ENCODE peak calls at places on chromosomes 7 and 10, in seven cellular contexts. R, F, O, U, Q, C and D are unnamed samples.

GRCh38 chr7:33806284-33807157 is 98.8 kb upstream of the BMPER start:
- DNase-seq in R (no peak), F (no peak), O (no peak), U (no peak), Q (peak), C (no peak), D (no peak)

GRCh38 chr7:108627476-108628051 is 57.9 kb downstream of the DNAJB9 start:
- DNase-seq in R (no peak), F (no peak), O (no peak), U (no peak), Q (no peak), C (no peak), D (no peak)

GRCh38 chr10:114042895-114043531 is 653 bp upstream of the ADRB1 start:
- DNase-seq in R (peak), F (peak), O (peak), U (peak), Q (peak), C (peak), D (peak)

GRCh38 chr7:23207029-23207428 is 25.2 kb downstream of the NUP42 start:
- DNase-seq in R (no peak), F (no peak), O (no peak), U (no peak), Q (no peak), C (no peak), D (no peak)

GRCh38 chr10:1190052-1190395 is 133.8 kb downstream of the WDR37 start:
- DNase-seq in R (no peak), F (no peak), O (no peak), U (no peak), Q (no peak), C (no peak), D (no peak)

GRCh38 chr7:126937196-126937595 is 315.5 kb downstream of the GRM8 start:
- DNase-seq in R (no peak), F (no peak), O (no peak), U (no peak), Q (no peak), C (no peak), D (no peak)

GRCh38 chr10:34581871-34582532 is 233.1 kb downstream of the PARD3 start:
- DNase-seq in R (no peak), F (no peak), O (peak), U (peak), Q (peak), C (no peak), D (no peak)

GRCh38 chr7:74404741-74405140 is 49.0 kb upstream of the GTF2IRD1 start:
- DNase-seq in R (no peak), F (no peak), O (no peak), U (no peak), Q (no peak), C (no peak), D (no peak)

GRCh38 chr7:21028186-21028989 is 241.7 kb upstream of the SP8 start:
- DNase-seq in R (no peak), F (no peak), O (no peak), U (no peak), Q (no peak), C (no peak), D (no peak)

GRCh38 chr7:15461576-15461975 is 100.2 kb downstream of the AGMO start:
- DNase-seq in R (no peak), F (no peak), O (peak), U (peak), Q (peak), C (no peak), D (no peak)

GRCh38 chr10:1378473-1378872 is 322.3 kb downstream of the WDR37 start:
- DNase-seq in R (no peak), F (no peak), O (no peak), U (no peak), Q (no peak), C (peak), D (no peak)

GRCh38 chr7:110337646-110338045 is 753.3 kb upstream of the LRRN3 start:
- DNase-seq in R (no peak), F (no peak), O (no peak), U (no peak), Q (no peak), C (no peak), D (no peak)

GRCh38 chr7:80859272-80859970 is 59.4 kb downstream of the SEMA3C start:
- DNase-seq in R (no peak), F (no peak), O (peak), U (peak), Q (peak), C (no peak), D (no peak)

GRCh38 chr10:59901481-59901880 is 4.9 kb downstream of the CCDC6 start:
- DNase-seq in R (no peak), F (no peak), O (no peak), U (peak), Q (no peak), C (no peak), D (no peak)

GRCh38 chr10:126197036-126197543 is 191.2 kb downstream of the ADAM12 start:
- DNase-seq in R (no peak), F (no peak), O (no peak), U (no peak), Q (no peak), C (no peak), D (no peak)

GRCh38 chr10:101142533-101143353 is 11.6 kb downstream of the TLX1 start:
- DNase-seq in R (no peak), F (peak), O (no peak), U (no peak), Q (no peak), C (no peak), D (no peak)

GRCh38 chr7:90180011-90180585 is 25.8 kb downstream of the STEAP1 start:
- DNase-seq in R (no peak), F (no peak), O (no peak), U (no peak), Q (peak), C (no peak), D (no peak)